ENCODE peak calls at places on chromosomes 4 and X, in ten cellular contexts. P is stomach; U is H7; X is iPS DF 6.9; S is HepG2; F is SJCRH30; I is left ventricle myocardium inferior; T is endodermal cell; K is transverse colon; M is CD8-positive, alpha-beta T cell. N is an unnamed sample. For H3K36me3, the result is how much of the 10 kb centered on the place peaks cover.

GRCh38 chrX:574830-575229 is 55.8 kb upstream of the SHOX start:
- DNase-seq in F (no peak), I (no peak), S (no peak), X (no peak), M (no peak), K (no peak), U (no peak), P (no peak), T (no peak), N (no peak)

GRCh38 chr4:103099691-103100392 is at the start of gene BDH2:
- DNase-seq in K (peak), T (peak), S (peak), X (peak), P (peak), F (peak), U (peak), I (no peak), M (peak), N (no peak)

GRCh38 chrX:132199941-132200340 is 19.3 kb downstream of the RAP2C start:
- DNase-seq in K (no peak), T (no peak), I (no peak), X (no peak), S (no peak), M (no peak), U (no peak), F (no peak), P (no peak), N (no peak)

GRCh38 chr4:122632396-122633143 is 11.7 kb upstream of the IL21 start:
- DNase-seq in K (no peak), T (no peak), M (no peak), F (no peak), X (no peak), I (no peak), U (no peak), S (no peak), P (no peak), N (no peak)

GRCh38 chr4:30720021-30720655 is at the start of gene PCDH7:
- DNase-seq in M (no peak), I (peak), S (no peak), F (peak), P (peak), U (peak), T (peak), K (peak), X (no peak), N (no peak)

GRCh38 chrX:1244164-1245076 is 24.2 kb upstream of the CSF2RA start:
- DNase-seq in T (peak), I (no peak), K (no peak), S (no peak), F (peak), X (no peak), P (no peak), M (no peak), U (peak), N (no peak)

GRCh38 chr4:154711522-154711921 is 32.3 kb upstream of the LRAT start:
- DNase-seq in K (no peak), F (no peak), X (no peak), S (no peak), M (no peak), P (no peak), T (no peak), I (no peak), U (no peak), N (no peak)

GRCh38 chr4:118968813-118969212 is 80.2 kb downstream of the SYNPO2 start:
- DNase-seq in T (no peak), K (no peak), I (no peak), S (no peak), U (no peak), P (no peak), F (no peak), X (no peak), M (no peak), N (no peak)

GRCh38 chr4:97457253-97457652 is 686.0 kb downstream of the STPG2 start:
- DNase-seq in S (no peak), M (no peak), I (no peak), P (no peak), X (no peak), U (no peak), K (no peak), T (no peak), F (no peak), N (no peak)

GRCh38 chrX:111728096-111728495 is 47.1 kb downstream of the ALG13 start:
- DNase-seq in S (no peak), X (no peak), U (no peak), T (no peak), I (no peak), M (no peak), K (no peak), F (no peak), P (no peak), N (no peak)

DNA sequence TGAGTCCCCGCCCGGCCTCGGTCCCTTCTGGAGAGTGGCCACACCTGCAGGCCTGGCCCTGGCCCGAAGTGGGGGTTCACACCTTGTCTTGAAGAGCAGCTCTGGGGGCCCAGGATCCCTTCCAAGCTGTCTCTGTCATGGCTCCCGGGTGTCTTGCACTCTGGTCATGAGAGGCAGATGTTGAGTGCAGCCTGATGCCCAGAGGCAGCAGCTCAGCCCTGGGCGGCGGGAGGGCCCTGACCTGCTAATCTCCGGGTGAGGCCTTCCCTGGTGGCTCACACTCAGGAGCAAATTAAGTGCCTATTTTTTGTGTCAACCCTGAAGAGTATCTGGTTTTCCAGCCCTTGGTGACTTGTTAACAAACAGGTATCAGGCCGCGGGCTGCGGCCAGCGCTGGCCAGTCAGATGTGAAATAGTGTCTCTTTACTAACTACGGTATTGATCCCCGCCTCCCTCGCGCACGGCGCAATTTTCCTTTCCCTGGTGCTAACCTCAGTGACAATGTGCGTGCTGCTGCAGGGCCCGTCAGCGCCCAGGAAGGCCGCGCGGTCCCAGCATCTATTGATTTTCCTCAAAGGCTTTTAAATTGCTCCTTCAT is 24.2 kb downstream of the NKX1-1 start:
- DNase-seq in S (no peak), I (peak), U (no peak), P (no peak), X (no peak), F (no peak), T (peak), M (no peak), K (no peak), N (no peak)
- H3K36me3 ChIP-seq in S (under half), I (under half), U (under half), P (half or more), X (under half), F (under half), T (under half), M (under half), K (under half), N (under half)

DNA sequence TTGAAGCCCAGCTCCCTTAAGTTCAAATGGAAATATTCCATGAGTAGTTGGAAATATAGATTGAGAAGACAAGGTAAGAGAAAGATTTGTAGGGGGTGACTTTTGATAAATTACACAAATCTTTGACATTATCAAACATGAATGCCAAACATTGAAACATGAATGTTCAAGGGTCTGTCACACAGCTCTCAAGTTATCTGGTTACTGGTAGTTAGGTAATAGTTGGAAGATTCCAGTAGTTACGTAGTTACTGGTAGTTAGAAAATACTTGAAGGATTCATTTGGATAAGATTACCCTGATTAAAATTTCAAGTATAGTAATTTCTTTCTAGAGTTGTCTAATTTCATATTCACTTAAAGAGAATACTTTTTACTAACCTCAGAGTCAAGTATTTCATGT is 20.7 kb downstream of the KIAA0232 start:
- DNase-seq in P (no peak), S (no peak), K (no peak), T (no peak), I (no peak), U (no peak), X (no peak), M (no peak), F (no peak), N (no peak)
- H3K36me3 ChIP-seq in P (under half), S (under half), K (under half), T (under half), I (under half), U (under half), X (under half), M (under half), F (under half), N (under half)

GRCh38 chr4:73139245-73139644 is 69.7 kb upstream of the COX18 start:
- DNase-seq in X (no peak), I (no peak), P (no peak), S (no peak), M (no peak), F (no peak), T (no peak), K (no peak), U (no peak), N (no peak)

GRCh38 chr4:73137121-73137520 is 67.6 kb upstream of the COX18 start:
- DNase-seq in T (no peak), F (no peak), S (no peak), X (no peak), P (no peak), M (no peak), I (no peak), U (no peak), K (no peak), N (no peak)

GRCh38 chr4:73142995-73143547 is 73.6 kb upstream of the COX18 start:
- DNase-seq in P (no peak), X (no peak), I (no peak), T (no peak), U (no peak), S (no peak), K (no peak), F (no peak), M (no peak), N (no peak)

GRCh38 chr4:73139991-73140390 is 70.5 kb upstream of the COX18 start:
- DNase-seq in S (no peak), X (no peak), I (no peak), F (peak), M (no peak), T (no peak), K (no peak), P (no peak), U (no peak), N (no peak)
- H3K36me3 ChIP-seq in S (half or more), X (under half), I (half or more), F (half or more), M (under half), T (half or more), K (half or more), P (half or more), U (under half), N (under half)

DNA sequence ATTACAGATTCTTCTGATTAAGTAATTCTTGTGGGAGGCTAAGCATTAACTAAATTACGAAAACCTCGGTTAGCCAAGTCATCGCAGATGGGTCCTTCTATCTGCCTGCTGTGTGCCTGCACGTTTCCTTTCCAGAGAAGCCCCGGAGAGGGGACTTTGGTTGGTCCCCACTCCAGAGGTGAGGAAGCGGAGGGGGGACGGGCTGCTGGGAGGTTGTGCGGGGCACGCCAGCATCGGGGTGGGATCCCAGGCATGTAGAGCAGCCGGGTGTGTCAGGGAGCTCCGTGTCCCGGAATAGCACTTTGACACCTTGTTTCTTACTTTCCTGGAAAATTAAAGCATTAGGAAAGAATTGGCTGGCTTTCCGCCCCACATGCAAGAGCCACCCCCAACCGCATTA is 26.6 kb downstream of the PIGG start:
- DNase-seq in P (no peak), M (no peak), I (no peak), T (no peak), X (no peak), K (no peak), F (no peak), U (no peak), S (no peak), N (no peak)
- H3K36me3 ChIP-seq in P (half or more), M (under half), I (half or more), T (half or more), X (under half), K (under half), F (half or more), U (under half), S (half or more), N (half or more)

DNA sequence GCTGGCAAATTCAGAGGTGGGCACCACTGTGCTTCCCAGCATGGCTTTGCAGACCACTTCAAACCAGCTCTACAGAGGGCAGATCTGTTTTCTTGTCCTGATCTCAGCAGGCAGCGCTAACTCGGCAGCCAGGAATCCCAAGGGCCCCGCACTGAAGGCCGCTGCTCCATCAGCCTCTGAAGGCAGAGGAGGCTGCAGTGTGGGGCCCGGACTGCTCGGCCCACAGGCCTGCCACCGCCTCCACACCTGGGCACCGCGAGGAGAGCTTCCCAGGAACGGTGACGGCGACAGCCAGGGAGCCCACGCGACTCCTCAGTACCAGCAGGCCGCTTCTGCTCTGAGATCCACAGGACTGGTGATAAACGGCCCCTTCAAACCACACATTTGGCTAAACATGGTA is 23.7 kb downstream of the DCTD start:
- DNase-seq in F (no peak), M (no peak), X (no peak), P (no peak), K (no peak), U (no peak), S (no peak), I (no peak), T (no peak), N (no peak)
- H3K36me3 ChIP-seq in F (under half), M (under half), X (under half), P (half or more), K (half or more), U (under half), S (half or more), I (half or more), T (half or more), N (under half)

GRCh38 chr4:8232748-8233147 is 33.7 kb downstream of the SH3TC1 start:
- DNase-seq in K (no peak), S (no peak), F (no peak), T (no peak), I (no peak), P (no peak), U (no peak), X (no peak), M (no peak), N (no peak)
- H3K36me3 ChIP-seq in K (under half), S (under half), F (under half), T (under half), I (half or more), P (half or more), U (under half), X (under half), M (under half), N (half or more)

GRCh38 chrX:3638280-3638873 is 75.1 kb downstream of the PRKX start:
- DNase-seq in T (peak), U (peak), P (peak), K (peak), F (peak), I (no peak), S (peak), M (no peak), X (peak), N (no peak)
- H3K36me3 ChIP-seq in T (under half), U (under half), P (under half), K (under half), F (under half), I (under half), S (under half), M (under half), X (under half), N (under half)